ENCODE peak calls at places on chromosome 17, in six cellular contexts. E, P, A, O, C and J are unnamed samples.

GRCh38 chr17:16875662-16876061 is 96.3 kb downstream of the TNFRSF13B start:
- DNase-seq in P (no peak), O (peak; percentile 56), E (peak; percentile 2), C (no peak), A (no peak), J (no peak)

GRCh38 chr17:35432176-35433074 is at the start of gene SLFN12:
- DNase-seq in A (peak; percentile 79), O (peak; percentile 53), P (peak; percentile 78), E (peak; percentile 98), C (peak; percentile 94), J (peak; percentile 98)

GRCh38 chr17:47820023-47820789 is 1.4 kb downstream of the OSBPL7 start:
- DNase-seq in E (no peak), P (no peak), O (peak; percentile 81), C (no peak), A (no peak), J (no peak)

GRCh38 chr17:16398270-16399267 is 16.8 kb upstream of the TRPV2 start:
- DNase-seq in O (no peak), C (no peak), E (no peak), P (no peak), A (no peak), J (no peak)

GRCh38 chr17:77746391-77746790 is 212.1 kb upstream of the TNRC6C start:
- DNase-seq in O (no peak), C (no peak), A (no peak), P (no peak), E (no peak), J (no peak)

GRCh38 chr17:31538080-31538762 is 146.7 kb downstream of the RAB11FIP4 start:
- DNase-seq in P (no peak), C (no peak), E (no peak), O (no peak), A (no peak), J (no peak)

GRCh38 chr17:6823011-6823442 is 8.5 kb downstream of the TEKT1 start:
- DNase-seq in A (no peak), C (peak; percentile 87), O (no peak), P (no peak), E (peak; percentile 87), J (peak; percentile 92)

GRCh38 chr17:36731806-36732205 is 130.4 kb downstream of the MRM1 start:
- DNase-seq in E (no peak), A (no peak), O (no peak), P (no peak), C (no peak), J (peak; percentile 28)

GRCh38 chr17:21282850-21283249 is 1.7 kb upstream of the MAP2K3 start:
- DNase-seq in C (no peak), P (no peak), E (no peak), O (no peak), A (no peak), J (no peak)

GRCh38 chr17:30337393-30337999 is 3.6 kb upstream of the TMIGD1 start:
- DNase-seq in A (no peak), E (no peak), O (no peak), C (no peak), P (no peak), J (no peak)

GRCh38 chr17:72665841-72666518 is 426.5 kb downstream of the SLC39A11 start:
- DNase-seq in A (no peak), O (no peak), E (peak; percentile 21), P (no peak), C (peak; percentile 49), J (no peak)

GRCh38 chr17:7266784-7267183 is 4.5 kb upstream of the CLDN7 start:
- DNase-seq in O (no peak), C (peak; percentile 33), E (no peak), A (no peak), P (no peak), J (no peak)

GRCh38 chr17:14372905-14373559 is 72.2 kb downstream of the HS3ST3B1 start:
- DNase-seq in O (no peak), P (no peak), E (no peak), C (no peak), A (no peak), J (no peak)

GRCh38 chr17:83053021-83053778 is 26.2 kb upstream of the METRNL start:
- DNase-seq in C (peak; percentile 55), E (peak; percentile 14), P (peak; percentile 79), A (no peak), O (peak; percentile 28), J (no peak)

GRCh38 chr17:75525806-75526554 is 483 bp downstream of the LLGL2 start:
- DNase-seq in A (no peak), E (no peak), C (no peak), P (peak; percentile 35), O (peak; percentile 43), J (no peak)

GRCh38 chr17:76384222-76384986 is at the start of gene SPHK1:
- DNase-seq in O (peak; percentile 75), E (peak; percentile 79), P (peak; percentile 58), C (peak; percentile 81), A (no peak), J (peak; percentile 83)

GRCh38 chr17:36731091-36731490 is 129.7 kb downstream of the MRM1 start:
- DNase-seq in E (no peak), O (no peak), P (no peak), A (no peak), C (no peak), J (no peak)

DNA sequence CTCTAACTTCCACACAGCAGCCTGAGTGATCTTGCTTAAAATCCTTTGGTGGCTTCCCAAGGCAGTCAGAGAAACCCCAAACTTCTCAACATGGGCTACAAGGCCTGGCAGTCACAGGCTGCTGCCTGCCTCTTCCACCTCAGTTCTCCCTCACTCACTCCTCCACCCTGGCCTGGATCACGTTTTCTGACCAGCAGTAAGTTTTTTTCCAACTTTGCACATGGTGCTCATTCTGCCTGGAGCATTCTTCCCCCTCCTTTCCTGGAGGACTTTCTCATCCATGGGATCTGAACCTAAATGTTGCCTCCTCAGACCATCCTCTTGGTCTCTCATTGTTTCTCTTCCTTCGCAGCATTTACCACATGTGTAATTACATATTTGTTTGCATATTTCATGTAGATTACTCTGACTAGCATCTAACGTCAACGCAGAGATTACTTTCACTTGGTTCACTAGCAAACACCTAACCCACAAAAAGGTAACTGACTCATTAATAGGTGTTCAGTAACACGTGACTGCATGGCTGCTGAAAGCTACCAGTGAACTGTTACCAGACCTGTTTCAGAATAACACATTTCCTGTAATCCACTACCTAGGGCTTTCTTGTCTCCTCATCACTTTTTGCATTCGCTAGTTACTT is 17.1 kb downstream of the GNA13 start:
- DNase-seq in O (no peak), A (no peak), C (no peak), P (no peak), E (no peak), J (no peak)
- H3K4me3 ChIP-seq in O (no peak overlapping the region), A (no peak overlapping the region), C (no peak overlapping the region), P (no peak overlapping the region), E (no peak overlapping the region), J (no peak overlapping the region)

DNA sequence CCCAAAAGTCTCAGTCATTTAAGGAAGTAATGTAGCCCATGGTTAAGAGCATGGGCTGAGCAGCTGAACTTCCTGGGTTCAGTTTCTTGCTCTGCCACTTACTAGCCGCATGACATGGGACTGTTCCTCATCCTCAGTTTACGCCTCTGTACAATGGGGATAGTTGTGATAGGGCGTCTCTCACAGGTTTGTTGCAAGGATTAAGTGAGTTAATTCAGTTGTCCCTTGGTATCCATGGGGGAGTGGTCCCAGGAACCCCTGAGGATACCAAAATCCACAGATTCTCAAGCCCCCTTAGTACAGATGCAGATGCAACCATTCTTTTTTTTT is 76.8 kb downstream of the KSR1 start:
- DNase-seq in C (no peak), O (no peak), P (no peak), A (no peak), E (no peak), J (no peak)
- TF ChIP-seq CTCF in C (no peak), O (no peak), P (no peak), A (no peak), E (no peak), J (no peak)

DNA sequence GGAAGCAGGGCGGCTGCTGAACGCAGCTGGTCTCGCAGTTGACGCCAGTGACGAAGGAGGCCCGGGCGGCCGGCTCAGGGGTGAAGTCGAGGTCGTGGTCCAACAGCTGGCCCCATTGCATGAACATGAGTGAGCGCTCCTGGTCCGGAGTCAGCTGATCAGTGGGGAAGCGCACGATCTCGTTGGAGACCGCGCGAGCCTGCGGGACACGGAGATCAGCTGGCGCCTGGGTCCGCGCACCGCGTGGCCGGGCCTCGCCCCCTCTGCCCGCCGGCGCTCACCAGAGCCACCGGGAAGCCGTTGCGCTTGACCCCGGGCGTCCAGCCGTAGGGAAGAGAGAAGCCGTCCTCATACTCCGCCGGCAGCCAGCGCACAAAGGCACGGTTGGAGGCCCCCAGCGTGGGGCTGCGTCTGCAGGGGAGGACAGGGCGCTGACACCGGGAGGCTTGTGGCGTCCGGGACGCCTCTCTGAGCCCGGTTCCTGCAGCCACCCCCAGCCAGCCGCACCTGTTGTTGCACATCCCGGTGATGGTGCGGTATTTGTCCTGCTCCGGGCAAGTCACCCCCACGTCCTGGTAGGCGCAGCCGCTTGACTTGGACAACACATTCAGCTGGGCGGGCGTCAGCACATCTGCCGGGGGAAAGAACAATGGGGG is 1.6 kb downstream of the MPO start:
- DNase-seq in E (peak; percentile 10), O (no peak), A (peak; percentile 73), C (peak; percentile 33), P (peak; percentile 29), J (peak; percentile 23)
- H3K4me3 ChIP-seq in E (no peak overlapping the region), O (peak overlapping the region; percentile 22), A (no peak overlapping the region), C (no peak overlapping the region), P (no peak overlapping the region), J (no peak overlapping the region)

GRCh38 chr17:45107286-45107685 is 25.0 kb downstream of the PLCD3 start:
- DNase-seq in P (no peak), E (no peak), O (no peak), A (no peak), C (no peak), J (no peak)

GRCh38 chr17:45110676-45111611 is 21.4 kb downstream of the PLCD3 start:
- DNase-seq in P (peak; percentile 81), E (peak; percentile 45), C (no peak), A (no peak), O (no peak), J (no peak)

GRCh38 chr17:45106582-45106981 is 25.7 kb downstream of the PLCD3 start:
- DNase-seq in O (no peak), A (no peak), P (no peak), C (no peak), E (no peak), J (no peak)

GRCh38 chr17:45108051-45108450 is 24.3 kb downstream of the PLCD3 start:
- DNase-seq in P (no peak), C (no peak), O (no peak), E (no peak), A (no peak), J (no peak)

DNA sequence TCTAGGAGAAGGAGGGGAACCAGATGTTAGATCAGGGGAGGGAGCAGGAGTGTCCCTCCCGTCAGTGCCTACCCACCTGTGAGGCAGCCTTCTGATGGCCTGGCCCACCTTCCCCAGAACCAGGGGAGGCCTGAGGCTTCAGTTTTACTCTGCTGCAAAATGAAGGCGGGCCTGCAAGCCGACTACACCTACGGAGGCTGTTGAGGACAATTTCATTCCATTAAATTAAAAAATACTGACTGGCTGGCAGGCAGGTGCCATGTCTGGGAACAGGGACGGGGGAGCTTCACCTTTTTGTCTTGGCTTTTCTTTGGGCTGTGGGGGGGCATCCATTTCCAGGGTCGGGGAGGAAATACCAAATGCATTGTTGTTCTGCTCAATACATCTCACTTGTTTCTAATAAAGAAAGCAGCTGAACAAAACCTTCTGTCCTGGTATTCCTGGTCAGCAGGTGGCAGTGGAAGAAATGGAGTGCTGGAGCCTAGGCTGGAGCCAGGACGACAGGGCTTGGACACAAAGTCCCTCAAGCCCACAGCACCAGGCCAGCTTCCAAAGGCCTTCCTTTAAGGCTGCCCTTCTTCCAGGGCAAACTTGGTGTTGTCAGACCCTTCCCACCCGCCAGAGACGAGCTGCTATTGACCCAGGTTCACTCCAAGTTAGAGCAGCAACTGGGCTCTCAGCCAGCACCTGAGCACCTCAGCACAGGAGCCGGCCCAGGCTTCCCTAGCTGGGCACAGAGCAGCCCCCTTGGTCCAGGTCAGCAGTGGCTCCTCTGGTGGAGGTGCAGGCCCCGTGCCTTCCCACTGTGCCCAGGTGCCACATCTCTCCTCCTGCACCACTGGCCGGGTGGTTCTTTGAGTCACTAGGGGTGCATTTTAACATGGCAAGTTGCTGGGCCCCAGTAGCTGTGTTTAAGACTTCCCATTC is 23.5 kb downstream of the PLCD3 start:
- DNase-seq in E (no peak), A (no peak), C (no peak), O (peak; percentile 35), P (no peak), J (no peak)
- TF ChIP-seq CTCF in E (no peak), A (peak; percentile 32), C (no peak), O (no peak), P (no peak), J (peak; percentile 7)